ENCODE peak calls at places on chromosomes 5 and 9, in ten cellular contexts. Q, P, N, Z, K, A, W, X, G and H are unnamed samples.

GRCh38 chr5:170442381-170442780 is 53.2 kb upstream of the KCNMB1 start:
- DNase-seq in Q (no peak), P (no peak), N (no peak), Z (no peak), K (no peak), A (peak), W (no peak), X (no peak), G (no peak), H (no peak)

GRCh38 chr9:69925452-69925851 is 104.8 kb downstream of the CFAP95 start:
- DNase-seq in Q (no peak), P (no peak), N (no peak), Z (no peak), K (no peak), A (no peak), W (no peak), X (no peak), G (no peak), H (no peak)

GRCh38 chr9:5893134-5893505 is 2.4 kb downstream of the MLANA start:
- DNase-seq in Q (no peak), P (no peak), N (no peak), Z (no peak), K (no peak), A (no peak), W (no peak), X (no peak), G (no peak), H (no peak)

GRCh38 chr5:119070578-119070827 is 384 bp upstream of the DMXL1 start:
- DNase-seq in Q (peak), P (peak), N (no peak), Z (no peak), K (no peak), A (no peak), W (no peak), X (no peak), G (no peak), H (no peak)

GRCh38 chr5:83095973-83096539 is 18.7 kb downstream of the XRCC4 start:
- DNase-seq in Q (peak), P (no peak), N (peak), Z (peak), K (peak), A (no peak), W (no peak), X (peak), G (no peak), H (no peak)

GRCh38 chr9:102069969-102070368 is 331.5 kb upstream of the GRIN3A start:
- DNase-seq in Q (no peak), P (no peak), N (peak), Z (no peak), K (no peak), A (no peak), W (no peak), X (peak), G (no peak), H (no peak)

GRCh38 chr9:129250786-129251185 is 72.7 kb upstream of the IER5L start:
- DNase-seq in Q (no peak), P (no peak), N (no peak), Z (peak), K (peak), A (no peak), W (no peak), X (peak), G (no peak), H (no peak)

GRCh38 chr5:124000558-124000957 is 488.6 kb downstream of the CSNK1G3 start:
- DNase-seq in Q (no peak), P (no peak), N (no peak), Z (no peak), K (no peak), A (no peak), W (no peak), X (peak), G (no peak), H (no peak)

GRCh38 chr5:126007841-126008240 is 415.4 kb upstream of the GRAMD2B start:
- DNase-seq in Q (no peak), P (no peak), N (no peak), Z (peak), K (peak), A (no peak), W (no peak), X (no peak), G (no peak), H (no peak)

GRCh38 chr9:103991001-103991400 is 103.1 kb upstream of the SMC2 start:
- DNase-seq in Q (no peak), P (no peak), N (no peak), Z (no peak), K (no peak), A (no peak), W (no peak), X (no peak), G (no peak), H (no peak)

GRCh38 chr5:1118738-1119137 is 6.9 kb upstream of the SLC12A7 start:
- DNase-seq in Q (no peak), P (no peak), N (no peak), Z (no peak), K (no peak), A (no peak), W (no peak), X (peak), G (no peak), H (no peak)
- TF ChIP-seq CTCF in Q (no peak), P (no peak), N (no peak), Z (no peak), K (no peak), A (no peak), W (no peak), X (no peak), G (no peak), H (no peak)

GRCh38 chr9:95192631-95193030 is 124.9 kb downstream of the FANCC start:
- DNase-seq in Q (no peak), P (no peak), N (no peak), Z (no peak), K (no peak), A (no peak), W (no peak), X (no peak), G (no peak), H (no peak)

GRCh38 chr9:95189230-95190098 is 128.0 kb downstream of the FANCC start:
- DNase-seq in Q (no peak), P (peak), N (no peak), Z (peak), K (no peak), A (no peak), W (no peak), X (peak), G (no peak), H (no peak)

GRCh38 chr9:95193480-95193879 is 124.0 kb downstream of the FANCC start:
- DNase-seq in Q (no peak), P (no peak), N (no peak), Z (no peak), K (no peak), A (no peak), W (no peak), X (no peak), G (no peak), H (no peak)

GRCh38 chr9:95190413-95190812 is 127.1 kb downstream of the FANCC start:
- DNase-seq in Q (no peak), P (no peak), N (no peak), Z (no peak), K (peak), A (no peak), W (no peak), X (no peak), G (no peak), H (no peak)

GRCh38 chr9:95193067-95193466 is 124.4 kb downstream of the FANCC start:
- DNase-seq in Q (no peak), P (no peak), N (no peak), Z (no peak), K (no peak), A (no peak), W (no peak), X (no peak), G (no peak), H (no peak)
- TF ChIP-seq CTCF in Q (no peak), P (no peak), N (no peak), Z (no peak), K (peak), A (no peak), W (no peak), X (no peak), G (peak), H (no peak)

GRCh38 chr9:18622186-18622836 is 148.4 kb downstream of the ADAMTSL1 start:
- DNase-seq in Q (no peak), P (no peak), N (no peak), Z (no peak), K (no peak), A (no peak), W (no peak), X (no peak), G (no peak), H (no peak)

GRCh38 chr9:18629136-18629535 is 155.2 kb downstream of the ADAMTSL1 start:
- DNase-seq in Q (no peak), P (no peak), N (no peak), Z (no peak), K (no peak), A (no peak), W (no peak), X (no peak), G (no peak), H (no peak)

GRCh38 chr9:18623201-18623600 is 149.2 kb downstream of the ADAMTSL1 start:
- DNase-seq in Q (no peak), P (no peak), N (no peak), Z (no peak), K (no peak), A (no peak), W (no peak), X (no peak), G (no peak), H (no peak)

GRCh38 chr9:18626046-18626698 is 152.2 kb downstream of the ADAMTSL1 start:
- DNase-seq in Q (no peak), P (no peak), N (no peak), Z (no peak), K (peak), A (no peak), W (no peak), X (no peak), G (no peak), H (no peak)
- TF ChIP-seq CTCF in Q (no peak), P (no peak), N (no peak), Z (no peak), K (peak), A (no peak), W (no peak), X (no peak), G (no peak), H (no peak)

GRCh38 chr5:149237662-149238061 is 34.0 kb upstream of the AFAP1L1 start:
- DNase-seq in Q (no peak), P (no peak), N (no peak), Z (peak), K (no peak), A (no peak), W (no peak), X (no peak), G (no peak), H (no peak)
- TF ChIP-seq CTCF in Q (no peak), P (peak), N (peak), Z (peak), K (no peak), A (no peak), W (no peak), X (no peak), G (peak), H (no peak)

GRCh38 chr9:111696796-111697195 is 35.4 kb downstream of the GNG10 start:
- DNase-seq in Q (no peak), P (no peak), N (no peak), Z (no peak), K (no peak), A (no peak), W (no peak), X (no peak), G (no peak), H (no peak)
- TF ChIP-seq CTCF in Q (no peak), P (no peak), N (no peak), Z (no peak), K (no peak), A (no peak), W (no peak), X (no peak), G (no peak), H (no peak)

DNA sequence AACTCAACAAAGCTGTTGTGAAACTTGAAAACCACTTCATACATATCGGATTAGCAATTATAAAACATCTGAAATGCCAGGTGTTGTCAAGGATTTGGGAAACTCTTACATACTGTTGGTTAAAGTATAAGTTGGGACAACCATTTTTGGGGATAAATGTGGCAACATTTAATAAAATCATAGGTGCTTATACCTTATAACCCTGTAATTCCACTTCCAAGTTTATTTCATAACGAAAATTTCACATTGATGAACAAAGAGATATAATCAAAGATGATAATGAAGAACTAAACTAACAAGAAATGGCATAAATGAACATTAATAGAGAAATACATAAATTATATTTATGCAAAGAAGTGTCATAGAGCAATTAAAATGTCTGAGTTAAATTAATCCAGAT is 54.3 kb downstream of the ANKRD55 start:
- DNase-seq in Q (no peak), P (no peak), N (no peak), Z (no peak), K (no peak), A (no peak), W (no peak), X (no peak), G (no peak), H (no peak)
- TF ChIP-seq CTCF in Q (no peak), P (no peak), N (no peak), Z (no peak), K (no peak), A (no peak), W (no peak), X (no peak), G (no peak), H (no peak)

GRCh38 chr9:90787771-90788460 is 13.7 kb upstream of the SYK start:
- DNase-seq in Q (no peak), P (no peak), N (no peak), Z (no peak), K (no peak), A (no peak), W (no peak), X (no peak), G (no peak), H (no peak)
- TF ChIP-seq CTCF in Q (no peak), P (no peak), N (no peak), Z (no peak), K (no peak), A (no peak), W (no peak), X (no peak), G (no peak), H (no peak)

DNA sequence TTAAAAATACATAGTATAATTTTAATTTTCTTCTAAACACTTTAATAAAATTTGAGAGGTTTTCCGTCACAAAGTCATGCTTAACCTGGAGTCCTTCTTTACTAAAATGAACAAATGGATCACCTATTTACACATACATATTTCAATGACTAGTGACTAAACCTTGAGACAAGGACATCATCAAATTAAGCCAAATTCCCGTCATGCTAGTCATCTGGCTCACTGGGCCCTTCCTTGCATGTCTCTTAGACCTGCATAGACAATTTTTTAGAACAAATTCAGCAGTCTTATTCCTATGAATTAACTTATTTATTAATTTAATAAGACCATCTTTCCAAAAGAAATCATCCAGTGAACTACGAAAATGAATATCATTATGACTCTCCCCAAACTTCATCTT is 26.6 kb downstream of the ERAP2 start:
- DNase-seq in Q (no peak), P (no peak), N (no peak), Z (no peak), K (no peak), A (no peak), W (no peak), X (no peak), G (no peak), H (no peak)
- TF ChIP-seq CTCF in Q (no peak), P (no peak), N (no peak), Z (no peak), K (no peak), A (no peak), W (no peak), X (no peak), G (no peak), H (no peak)

GRCh38 chr9:15510789-15511575 is at the start of gene PSIP1:
- DNase-seq in Q (peak), P (peak), N (peak), Z (peak), K (peak), A (peak), W (peak), X (peak), G (peak), H (peak)
- TF ChIP-seq CTCF in Q (no peak), P (peak), N (no peak), Z (no peak), K (no peak), A (no peak), W (no peak), X (no peak), G (peak), H (no peak)